ENCODE peak calls at places on chromosomes 2 and 18, in nine cellular contexts. C is cardiac muscle cell, J is ovary, E is kidney, W is epithelial cell of esophagus, P is stomach, I is fibroblast of mammary gland, N is upper lobe of right lung, Z is endodermal cell. Y is an unnamed sample.

GRCh38 chr18:7740815-7741214 is 173.7 kb downstream of the PTPRM start:
- DNase-seq in C (peak), J (no peak), E (no peak), W (no peak), P (no peak), I (no peak), N (no peak), Z (no peak), Y (peak)

GRCh38 chr18:58674863-58675472 is 3.7 kb downstream of the MALT1 start:
- DNase-seq in C (no peak), J (no peak), E (no peak), W (peak), P (no peak), I (no peak), N (no peak), Z (no peak), Y (peak)

GRCh38 chr2:200590090-200590489 is 4.3 kb downstream of the AOX1 start:
- DNase-seq in C (no peak), J (no peak), E (no peak), W (no peak), P (no peak), I (peak), N (no peak), Z (no peak), Y (peak)

GRCh38 chr2:84969511-84970265 is 1.3 kb upstream of the KCMF1 start:
- DNase-seq in C (peak), J (no peak), E (no peak), W (no peak), P (no peak), I (peak), N (no peak), Z (no peak), Y (peak)

GRCh38 chr2:162475661-162476060 is 131.7 kb downstream of the GCA start:
- DNase-seq in C (no peak), J (no peak), E (no peak), W (peak), P (no peak), I (peak), N (no peak), Z (no peak), Y (no peak)

GRCh38 chr18:75475228-75475627 is 47.7 kb upstream of the SMIM21 start:
- DNase-seq in C (no peak), J (no peak), E (no peak), W (peak), P (no peak), I (peak), N (no peak), Z (no peak), Y (peak)

GRCh38 chr2:111662771-111663470 is 221.1 kb downstream of the ANAPC1 start:
- DNase-seq in C (no peak), J (no peak), E (no peak), W (peak), P (no peak), I (peak), N (no peak), Z (peak), Y (no peak)

GRCh38 chr2:29014811-29015414 is 33.8 kb downstream of the TOGARAM2 start:
- DNase-seq in C (no peak), J (peak), E (peak), W (peak), P (peak), I (peak), N (no peak), Z (no peak), Y (peak)

GRCh38 chr2:234496835-234497591 is at the start of gene ARL4C:
- DNase-seq in C (peak), J (peak), E (peak), W (peak), P (peak), I (peak), N (peak), Z (peak), Y (peak)

GRCh38 chr2:180707867-180708205 is 272.6 kb upstream of the UBE2E3 start:
- DNase-seq in C (no peak), J (no peak), E (no peak), W (peak), P (no peak), I (peak), N (no peak), Z (no peak), Y (peak)

GRCh38 chr2:137947714-137948336 is 16.4 kb upstream of the HNMT start:
- DNase-seq in C (peak), J (peak), E (peak), W (peak), P (peak), I (peak), N (peak), Z (peak), Y (peak)

GRCh38 chr2:62149708-62150107 is 46.2 kb upstream of the B3GNT2 start:
- DNase-seq in C (no peak), J (no peak), E (no peak), W (peak), P (no peak), I (peak), N (no peak), Z (no peak), Y (peak)

GRCh38 chr2:165016772-165017411 is 61.6 kb upstream of the SLC38A11 start:
- DNase-seq in C (peak), J (no peak), E (no peak), W (peak), P (no peak), I (peak), N (no peak), Z (peak), Y (peak)

GRCh38 chr2:23600336-23600735 is 215.4 kb downstream of the KLHL29 start:
- DNase-seq in C (no peak), J (no peak), E (peak), W (no peak), P (no peak), I (peak), N (no peak), Z (no peak), Y (no peak)

GRCh38 chr18:59379772-59380530 is 20.9 kb upstream of the LMAN1 start:
- DNase-seq in C (no peak), J (no peak), E (no peak), W (no peak), P (no peak), I (peak), N (no peak), Z (no peak), Y (peak)

GRCh38 chr18:6876646-6877045 is 147.1 kb downstream of the ARHGAP28 start:
- DNase-seq in C (no peak), J (no peak), E (no peak), W (no peak), P (no peak), I (no peak), N (no peak), Z (no peak), Y (peak)

GRCh38 chr2:136130511-136130910 is 12.6 kb upstream of the CXCR4 start:
- DNase-seq in C (no peak), J (no peak), E (no peak), W (no peak), P (no peak), I (no peak), N (no peak), Z (no peak), Y (no peak)
- H3K4me3 ChIP-seq in C (no peak), J (no peak), E (no peak), W (no peak), P (no peak), I (no peak), N (no peak), Z (no peak), Y (no peak)

GRCh38 chr2:221535824-221536223 is 36.3 kb downstream of the EPHA4 start:
- DNase-seq in C (no peak), J (no peak), E (no peak), W (no peak), P (no peak), I (no peak), N (no peak), Z (no peak), Y (no peak)

GRCh38 chr2:221532641-221533040 is 39.5 kb downstream of the EPHA4 start:
- DNase-seq in C (no peak), J (no peak), E (no peak), W (no peak), P (no peak), I (no peak), N (no peak), Z (no peak), Y (no peak)

GRCh38 chr2:221530653-221531037 is 41.5 kb downstream of the EPHA4 start:
- DNase-seq in C (no peak), J (no peak), E (no peak), W (no peak), P (no peak), I (no peak), N (no peak), Z (no peak), Y (no peak)

GRCh38 chr2:221529943-221530652 is 42.0 kb downstream of the EPHA4 start:
- DNase-seq in C (no peak), J (no peak), E (no peak), W (peak), P (no peak), I (peak), N (no peak), Z (no peak), Y (peak)

DNA sequence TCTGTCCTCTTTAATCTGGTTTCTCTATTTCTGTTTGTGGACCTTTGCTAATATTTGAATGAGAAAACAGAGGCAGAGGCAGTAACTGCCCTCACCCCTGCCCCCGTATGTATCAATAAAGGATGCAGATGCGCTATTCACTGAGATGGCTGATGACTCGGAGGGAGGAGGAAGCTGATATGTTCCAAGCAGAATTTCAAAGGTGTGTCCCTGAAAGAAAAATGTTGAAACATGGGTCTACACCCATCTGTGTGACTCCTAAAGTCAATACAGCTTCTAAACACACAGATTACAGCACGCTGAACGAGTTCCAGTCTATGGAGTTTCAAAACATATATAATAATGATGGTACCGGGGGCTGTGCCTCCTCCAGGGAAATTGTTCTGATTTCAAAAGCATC is 38.8 kb downstream of the EPHA4 start:
- DNase-seq in C (no peak), J (no peak), E (no peak), W (peak), P (no peak), I (peak), N (no peak), Z (no peak), Y (no peak)
- H3K4me3 ChIP-seq in C (no peak), J (no peak), E (no peak), W (no peak), P (no peak), I (no peak), N (no peak), Z (no peak), Y (no peak)

GRCh38 chr2:16179701-16180402 is 239.5 kb downstream of the MYCN start:
- DNase-seq in C (peak), J (no peak), E (no peak), W (peak), P (peak), I (no peak), N (no peak), Z (peak), Y (no peak)
- H3K4me3 ChIP-seq in C (no peak), J (no peak), E (no peak), W (no peak), P (no peak), I (no peak), N (no peak), Z (no peak), Y (no peak)

DNA sequence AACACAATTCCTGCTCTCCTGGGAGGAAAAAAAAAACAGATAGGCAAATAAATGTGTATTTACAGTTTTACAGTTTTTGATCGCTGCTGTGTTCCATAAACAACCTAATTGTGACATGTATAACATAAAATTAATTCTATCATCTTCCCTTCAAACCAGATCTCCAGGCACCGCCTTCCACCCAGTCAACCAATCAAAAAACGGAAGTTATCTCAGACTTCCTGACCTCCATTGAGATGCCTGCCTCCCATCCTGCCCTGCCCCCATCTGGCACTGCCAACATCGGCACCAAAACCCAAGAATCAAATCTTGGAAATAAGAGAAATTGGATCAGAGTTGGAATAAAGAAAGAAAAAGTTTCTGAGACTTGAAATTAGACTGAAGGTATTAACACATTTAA is 3.1 kb upstream of the RIOK3 start:
- DNase-seq in C (no peak), J (no peak), E (no peak), W (no peak), P (no peak), I (no peak), N (no peak), Z (no peak), Y (no peak)
- H3K4me3 ChIP-seq in C (no peak), J (no peak), E (no peak), W (no peak), P (no peak), I (no peak), N (no peak), Z (no peak), Y (no peak)

GRCh38 chr2:163732718-163733117 is 3.1 kb downstream of the FIGN start:
- DNase-seq in C (no peak), J (no peak), E (no peak), W (no peak), P (no peak), I (peak), N (no peak), Z (no peak), Y (no peak)

GRCh38 chr2:163730556-163730955 is 5.3 kb downstream of the FIGN start:
- DNase-seq in C (no peak), J (no peak), E (no peak), W (no peak), P (no peak), I (no peak), N (no peak), Z (no peak), Y (no peak)

GRCh38 chr2:163729874-163730273 is 5.9 kb downstream of the FIGN start:
- DNase-seq in C (no peak), J (no peak), E (no peak), W (no peak), P (no peak), I (no peak), N (no peak), Z (no peak), Y (no peak)

GRCh38 chr2:163733301-163733938 is 2.4 kb downstream of the FIGN start:
- DNase-seq in C (peak), J (peak), E (no peak), W (no peak), P (no peak), I (peak), N (no peak), Z (no peak), Y (no peak)

DNA sequence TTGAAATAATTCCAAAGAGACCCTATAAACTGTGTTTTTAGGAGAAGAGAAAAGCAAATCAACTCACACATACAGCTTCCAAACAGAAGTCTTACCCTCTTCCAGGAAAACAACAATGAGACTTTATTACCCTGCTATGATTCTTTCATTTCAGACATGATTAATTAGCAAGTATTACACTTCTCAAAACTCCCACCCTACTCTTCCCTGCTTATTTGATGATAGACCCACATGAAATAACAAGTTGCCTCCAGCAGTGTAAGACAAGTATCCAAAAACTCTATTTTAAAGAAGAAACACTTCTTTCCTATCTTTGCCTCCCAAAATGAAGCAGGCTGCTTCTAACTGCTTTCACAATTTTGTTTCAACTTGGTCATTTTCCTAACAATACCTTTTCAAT is 4.1 kb downstream of the FIGN start:
- DNase-seq in C (no peak), J (no peak), E (no peak), W (no peak), P (no peak), I (no peak), N (no peak), Z (no peak), Y (no peak)
- H3K4me3 ChIP-seq in C (peak), J (no peak), E (no peak), W (no peak), P (no peak), I (no peak), N (peak), Z (no peak), Y (peak)

Y was measured in adipocyte.